ENCODE peak calls at places on chromosomes 7 and 10, in five cellular contexts. Z is transverse colon, D is prostate gland, I is adrenal gland, N is A549. A is an unnamed sample.

GRCh38 chr7:127705461-127705959 is 53.5 kb downstream of the SND1 start:
- DNase-seq in N (no peak), D (no peak), Z (no peak), I (no peak), A (no peak)

GRCh38 chr10:126387931-126388911 is at the start of gene ADAM12:
- DNase-seq in I (peak), Z (peak), N (peak), D (no peak), A (peak)

GRCh38 chr7:19982841-19983835 is 209.7 kb upstream of the TMEM196 start:
- DNase-seq in Z (peak), D (peak), N (peak), I (peak), A (peak)

GRCh38 chr7:24549961-24550360 is 23.3 kb upstream of the PALS2 start:
- DNase-seq in D (no peak), I (no peak), N (no peak), Z (no peak), A (no peak)

GRCh38 chr10:103493911-103494877 is 689 bp downstream of the NEURL1 start:
- DNase-seq in D (no peak), I (no peak), Z (no peak), N (no peak), A (no peak)

GRCh38 chr10:31554556-31554955 is 235.5 kb downstream of the ZEB1 start:
- DNase-seq in N (no peak), Z (no peak), D (no peak), I (no peak), A (no peak)

GRCh38 chr7:28958235-28958945 is at the start of gene TRIL:
- DNase-seq in N (no peak), D (peak), I (peak), Z (peak), A (peak)

GRCh38 chr10:28959850-28960501 is 282.7 kb downstream of the BAMBI start:
- DNase-seq in D (no peak), I (no peak), Z (no peak), N (no peak), A (no peak)

GRCh38 chr7:122515404-122515803 is 183.5 kb downstream of the RNF133 start:
- DNase-seq in Z (no peak), I (no peak), D (no peak), N (no peak), A (no peak)

GRCh38 chr10:13095929-13096328 is 4.0 kb upstream of the OPTN start:
- DNase-seq in Z (no peak), D (no peak), N (no peak), I (no peak), A (no peak)

GRCh38 chr7:155896531-155897263 is 84.4 kb upstream of the SHH start:
- DNase-seq in N (peak), I (no peak), Z (no peak), D (no peak), A (no peak)

GRCh38 chr10:74957199-74958084 is 131.0 kb downstream of the KAT6B start:
- DNase-seq in Z (no peak), N (no peak), I (no peak), D (no peak), A (no peak)

GRCh38 chr7:26958834-26959233 is 94.4 kb upstream of the SKAP2 start:
- DNase-seq in D (no peak), N (peak), I (no peak), Z (no peak), A (no peak)

GRCh38 chr7:30252885-30253795 is 31.3 kb upstream of the ZNRF2 start:
- DNase-seq in D (peak), Z (peak), N (no peak), I (peak), A (peak)

GRCh38 chr7:139762886-139763285 is 14.9 kb downstream of the HIPK2 start:
- DNase-seq in N (no peak), Z (no peak), D (no peak), I (no peak), A (no peak)

GRCh38 chr7:81447351-81447952 is 322.4 kb downstream of the HGF start:
- DNase-seq in N (peak), D (peak), I (no peak), Z (peak), A (no peak)

GRCh38 chr10:86262671-86263165 is 103.9 kb downstream of the GRID1 start:
- DNase-seq in D (no peak), I (no peak), N (no peak), Z (no peak), A (no peak)

GRCh38 chr10:1044146-1044545 is 4.8 kb downstream of the IDI1 start:
- DNase-seq in I (no peak), D (no peak), N (no peak), Z (no peak), A (no peak)

GRCh38 chr10:89915021-89915420 is 213.6 kb downstream of the KIF20B start:
- DNase-seq in N (no peak), I (no peak), Z (no peak), D (no peak), A (no peak)

GRCh38 chr7:100219271-100219737 is 445 bp upstream of the PVRIG start:
- DNase-seq in Z (no peak), I (no peak), D (no peak), N (no peak), A (no peak)
- TF ChIP-seq POLR2A in Z (no peak), I (no peak), D (no peak), N (no peak), A (no peak)

DNA sequence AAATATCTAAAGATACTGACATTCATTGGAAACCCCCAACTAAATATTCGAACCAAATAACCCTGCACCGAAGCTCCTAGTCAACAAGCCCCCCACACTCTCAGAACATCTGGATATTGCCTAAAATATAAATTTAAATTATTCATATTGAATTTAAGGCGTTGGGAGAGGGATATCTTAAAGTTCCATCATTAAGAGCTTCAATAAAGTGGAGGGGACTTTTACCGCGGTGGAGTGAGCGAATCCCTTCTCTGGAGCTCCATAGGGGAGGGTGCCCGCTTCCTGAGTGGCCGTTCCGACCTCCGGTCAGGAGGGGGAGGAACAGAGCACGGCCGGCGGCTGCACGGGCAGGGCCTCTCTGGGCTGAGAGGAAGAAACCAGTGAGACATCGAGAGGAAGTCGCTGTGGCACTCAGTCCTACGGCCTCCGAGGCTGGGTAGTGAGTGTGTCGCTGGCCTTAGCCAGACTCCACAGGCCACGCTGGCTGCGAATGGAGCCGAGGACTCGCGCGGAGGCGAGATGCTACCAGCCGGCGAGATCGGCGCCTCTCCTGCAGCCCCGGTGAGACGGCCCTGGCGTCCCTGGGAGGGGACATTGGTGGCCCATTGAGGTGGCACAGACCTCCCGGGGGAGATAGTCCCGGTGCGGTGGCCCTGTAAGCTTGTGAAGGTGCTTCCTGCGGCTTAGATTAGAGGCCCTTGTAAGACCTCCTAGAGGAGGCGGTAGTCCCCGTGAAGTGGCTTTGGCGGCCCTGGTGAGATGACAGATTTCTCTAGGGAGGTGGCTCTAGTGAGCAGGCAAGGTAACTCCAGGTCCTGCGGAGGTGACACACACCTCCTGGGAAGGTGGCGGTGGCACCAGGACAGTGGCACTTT is at the start of gene RINT1:
- DNase-seq in I (peak), Z (peak), N (peak), D (peak), A (peak)
- TF ChIP-seq POLR2A in I (peak), Z (peak), N (peak), D (peak), A (no peak)

GRCh38 chr7:104982308-104982755 is 31.7 kb upstream of the KMT2E start:
- DNase-seq in I (no peak), Z (no peak), N (no peak), D (no peak), A (no peak)

GRCh38 chr7:104985259-104985617 is 28.8 kb upstream of the KMT2E start:
- DNase-seq in N (no peak), Z (no peak), I (no peak), D (no peak), A (no peak)

GRCh38 chr7:104984591-104985258 is 29.3 kb upstream of the KMT2E start:
- DNase-seq in Z (no peak), D (no peak), I (no peak), N (no peak), A (no peak)

GRCh38 chr7:104982773-104983619 is 31.0 kb upstream of the KMT2E start:
- DNase-seq in I (no peak), D (no peak), Z (no peak), N (no peak), A (no peak)

GRCh38 chr7:104983620-104984539 is 30.1 kb upstream of the KMT2E start:
- DNase-seq in D (peak), Z (peak), I (peak), N (peak), A (peak)
- TF ChIP-seq POLR2A in D (peak), Z (peak), I (peak), N (peak), A (peak)

GRCh38 chr10:3105905-3106304 is 38.6 kb downstream of the PFKP start:
- DNase-seq in N (no peak), Z (no peak), I (no peak), D (no peak), A (no peak)

GRCh38 chr10:3103646-3104045 is 36.3 kb downstream of the PFKP start:
- DNase-seq in N (no peak), I (no peak), D (no peak), Z (no peak), A (no peak)

GRCh38 chr10:3105166-3105565 is 37.8 kb downstream of the PFKP start:
- DNase-seq in Z (no peak), N (no peak), I (no peak), D (no peak), A (no peak)

GRCh38 chr10:3102721-3103410 is 35.5 kb downstream of the PFKP start:
- DNase-seq in I (no peak), N (peak), D (peak), Z (peak), A (no peak)

DNA sequence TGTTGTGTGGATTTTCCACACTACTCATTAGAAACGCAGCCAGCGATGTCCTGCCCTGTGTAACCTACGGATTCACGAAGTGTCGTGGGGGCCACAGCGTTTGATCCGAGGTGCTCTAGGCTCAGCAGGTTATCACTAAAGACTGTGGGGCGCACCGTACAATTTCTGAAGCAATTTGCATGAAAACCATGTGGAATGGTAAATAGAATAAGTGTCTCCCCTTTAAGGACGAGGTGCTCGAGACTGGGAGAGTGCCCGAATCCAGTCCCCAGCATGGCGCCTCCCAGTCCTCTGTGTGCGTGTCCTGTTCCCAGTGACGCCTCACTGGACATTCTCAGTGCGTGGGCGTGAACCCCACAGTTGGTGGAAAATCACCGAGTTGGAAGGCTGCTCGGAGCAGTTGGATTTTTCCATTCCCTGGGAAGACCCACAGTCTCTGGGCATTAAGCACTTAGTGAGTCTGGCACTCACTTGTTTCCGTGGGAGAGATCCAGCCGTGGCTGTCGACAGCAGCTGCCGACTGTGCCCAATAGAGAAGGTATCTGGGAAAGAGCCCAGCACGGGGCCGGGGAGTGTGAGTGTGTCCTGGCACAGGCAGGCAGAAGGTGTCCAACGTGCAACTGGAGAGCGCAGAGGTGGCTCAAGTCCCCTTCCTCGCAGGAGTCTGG is 37.0 kb downstream of the PFKP start:
- DNase-seq in N (no peak), Z (no peak), D (no peak), I (no peak), A (no peak)
- TF ChIP-seq POLR2A in N (no peak), Z (no peak), D (no peak), I (no peak), A (no peak)

DNA sequence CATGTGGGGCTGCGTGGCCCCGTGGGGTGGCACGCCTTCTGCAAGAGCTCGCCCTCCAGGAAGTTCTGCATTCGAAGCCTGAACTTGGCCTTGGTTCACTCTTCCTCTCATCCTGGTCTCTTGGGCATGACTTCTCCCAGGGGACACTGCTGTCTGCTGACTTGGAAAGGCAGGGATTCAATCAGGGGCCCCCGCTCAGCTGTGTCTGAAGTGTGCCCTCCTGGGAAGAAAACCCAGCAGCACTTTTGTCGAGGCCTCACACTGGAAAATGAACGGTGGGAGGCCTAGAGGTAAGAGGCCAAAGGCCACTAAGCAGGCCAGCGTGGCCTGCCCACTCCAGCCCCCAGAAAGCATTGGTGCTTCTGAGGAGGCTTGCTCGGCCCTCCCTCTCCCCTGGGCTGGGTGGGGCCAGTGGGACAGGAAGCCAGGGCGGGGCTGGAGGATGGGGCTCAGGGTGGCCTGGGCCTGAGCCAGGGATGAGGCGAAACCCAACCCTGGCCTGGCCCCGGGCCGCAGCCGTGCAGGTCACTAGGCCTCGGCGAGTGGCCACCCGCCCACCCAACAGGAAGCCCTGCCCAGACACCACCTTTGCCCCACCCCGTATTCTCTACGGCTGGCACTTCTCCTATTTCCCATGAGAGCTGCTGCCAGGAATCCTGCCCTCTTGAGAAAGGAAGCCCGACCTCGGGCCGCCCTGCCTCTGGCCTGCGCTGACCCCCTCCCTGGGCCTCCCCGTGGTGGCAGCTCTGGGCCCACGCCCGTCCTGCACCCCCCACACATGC is 81.1 kb downstream of the ZMIZ1 start:
- DNase-seq in Z (peak), I (peak), D (no peak), N (peak), A (peak)
- TF ChIP-seq POLR2A in Z (peak), I (no peak), D (no peak), N (peak), A (no peak)

DNA sequence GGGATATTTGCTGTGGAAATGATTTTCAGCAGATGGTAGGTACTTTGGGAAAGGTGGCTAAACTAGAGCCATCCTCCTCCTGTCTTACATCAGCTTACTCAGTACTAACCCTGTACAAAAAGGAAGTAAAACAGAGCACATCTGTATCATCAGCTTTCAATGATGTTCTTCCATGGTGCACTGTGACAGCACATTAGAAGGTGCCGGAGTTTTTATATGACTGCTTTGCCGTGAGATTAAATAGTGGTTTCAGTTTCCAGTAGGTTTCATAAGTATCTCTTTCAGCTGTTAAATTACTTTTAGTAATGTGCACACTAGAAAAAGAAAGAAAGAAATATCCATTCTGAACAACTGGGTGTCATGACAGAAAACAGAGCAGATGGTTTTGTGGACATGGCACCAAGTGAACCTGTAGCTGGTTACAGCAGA is 86.5 kb downstream of the ARID5B start:
- DNase-seq in I (no peak), Z (no peak), D (no peak), N (no peak), A (no peak)
- TF ChIP-seq POLR2A in I (no peak), Z (no peak), D (no peak), N (no peak), A (no peak)

DNA sequence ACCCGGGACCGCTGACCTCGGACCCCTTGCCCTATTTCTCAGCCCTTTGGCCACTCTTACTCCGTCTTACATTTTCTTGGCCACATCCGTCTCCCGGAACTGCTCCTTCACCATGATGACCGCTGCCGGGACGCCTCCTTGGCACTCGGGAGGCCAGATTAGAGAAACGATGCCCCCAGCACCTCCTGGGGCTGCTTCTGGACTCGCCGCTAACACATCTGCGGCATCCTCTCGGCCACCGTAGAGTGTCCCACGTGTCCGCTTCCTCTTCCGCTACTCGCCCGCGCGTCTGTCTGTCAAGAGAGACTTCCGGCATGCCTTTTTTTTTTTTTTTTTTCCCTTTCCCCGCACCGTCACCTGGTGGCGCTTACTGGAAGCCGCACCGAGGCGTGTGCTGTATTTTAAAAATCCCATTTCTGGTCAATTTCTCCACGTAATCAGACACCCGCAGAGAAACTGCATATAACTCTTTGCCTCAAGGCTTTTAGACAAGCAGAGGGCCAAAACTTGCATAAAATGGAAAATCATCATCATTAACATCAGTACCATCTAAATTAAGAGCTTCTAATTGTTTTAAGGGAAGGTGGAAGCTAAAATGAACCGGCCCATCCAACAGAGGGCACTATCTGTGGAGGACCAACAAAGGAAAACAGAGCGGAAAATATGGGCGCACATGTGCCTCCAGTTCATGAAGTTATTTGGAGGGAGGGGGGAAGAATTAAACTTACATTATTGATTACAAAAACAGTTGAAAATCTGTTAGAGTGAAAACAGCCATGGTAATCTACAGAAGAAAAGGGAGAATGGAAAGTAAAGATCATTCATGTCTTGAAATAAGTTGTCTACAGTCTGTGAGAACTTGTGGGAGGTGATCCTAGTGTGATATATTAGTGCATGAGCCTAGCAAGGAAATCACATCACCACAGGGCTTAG is at the start of gene POLR3A:
- DNase-seq in D (peak), Z (peak), N (peak), I (peak), A (peak)
- TF ChIP-seq POLR2A in D (peak), Z (no peak), N (peak), I (peak), A (no peak)